ENCODE peak calls at places on chromosome 17, in four cellular contexts. R, O, Z and K are unnamed samples.

GRCh38 chr17:20156196-20157077 is 147.3 kb downstream of the SPECC1 start:
- DNase-seq in R (no peak), O (no peak), Z (peak; percentile 28), K (no peak)

GRCh38 chr17:42285346-42286050 is 2.8 kb upstream of the STAT5A start:
- DNase-seq in Z (no peak), O (peak; percentile 52), R (no peak), K (no peak)

GRCh38 chr17:32211671-32212070 is 54.0 kb upstream of the RHBDL3 start:
- DNase-seq in R (no peak), O (no peak), Z (no peak), K (no peak)

GRCh38 chr17:7774037-7774659 is 56.6 kb downstream of the DNAH2 start:
- DNase-seq in O (no peak), Z (no peak), R (no peak), K (peak; percentile 32)

GRCh38 chr17:79202476-79202875 is 127.9 kb downstream of the ENGASE start:
- DNase-seq in O (no peak), Z (no peak), R (no peak), K (peak; percentile 32)

GRCh38 chr17:20010099-20010863 is 1.1 kb downstream of the SPECC1 start:
- DNase-seq in O (no peak), R (peak; percentile 45), Z (peak; percentile 20), K (peak; percentile 6)

GRCh38 chr17:48724241-48725004 is 1.4 kb downstream of the PRAC2 start:
- DNase-seq in O (peak; percentile 91), R (peak; percentile 86), Z (peak; percentile 85), K (peak; percentile 89)

GRCh38 chr17:29584452-29585079 is 4.9 kb downstream of the GIT1 start:
- DNase-seq in Z (peak; percentile 58), O (no peak), R (peak; percentile 63), K (no peak)

GRCh38 chr17:11896199-11896598 is 101.1 kb downstream of the ZNF18 start:
- DNase-seq in Z (no peak), R (no peak), O (no peak), K (no peak)

GRCh38 chr17:68709995-68710780 is 109.0 kb upstream of the FAM20A start:
- DNase-seq in O (no peak), Z (no peak), R (no peak), K (no peak)

GRCh38 chr17:27532269-27533067 is 76.2 kb downstream of the KSR1 start:
- DNase-seq in R (no peak), Z (no peak), O (peak; percentile 77), K (no peak)

GRCh38 chr17:1076982-1077302 is 80.0 kb downstream of the TIMM22 start:
- DNase-seq in O (no peak), Z (no peak), R (no peak), K (no peak)

GRCh38 chr17:2595736-2596135 is 2.3 kb downstream of the PAFAH1B1 start:
- DNase-seq in R (no peak), Z (no peak), O (no peak), K (no peak)

GRCh38 chr17:5282639-5283217 is 644 bp downstream of the RABEP1 start:
- DNase-seq in R (peak; percentile 30), Z (peak; percentile 38), O (no peak), K (peak; percentile 22)

GRCh38 chr17:77247048-77247541 is 106.3 kb downstream of the SEC14L1 start:
- DNase-seq in O (peak; percentile 91), R (peak; percentile 89), Z (peak; percentile 90), K (peak; percentile 92)

GRCh38 chr17:77435272-77436057 is 294.7 kb downstream of the SEC14L1 start:
- DNase-seq in R (no peak), O (no peak), Z (no peak), K (no peak)

GRCh38 chr17:27569884-27570577 is 61.0 kb upstream of the LGALS9 start:
- DNase-seq in O (no peak), R (no peak), Z (no peak), K (no peak)

GRCh38 chr17:82418001-82418986 is at the start of the genes HEXD and OGFOD3:
- DNase-seq in Z (peak; percentile 85), R (peak; percentile 90), O (peak; percentile 86), K (peak; percentile 88)
- H3K4me1 ChIP-seq in Z (peaks cover 3% of the 10 kb centered on the region), R (peaks cover 3% of the 10 kb centered on the region), O (peaks cover 15% of the 10 kb centered on the region), K (peaks cover 2% of the 10 kb centered on the region)

DNA sequence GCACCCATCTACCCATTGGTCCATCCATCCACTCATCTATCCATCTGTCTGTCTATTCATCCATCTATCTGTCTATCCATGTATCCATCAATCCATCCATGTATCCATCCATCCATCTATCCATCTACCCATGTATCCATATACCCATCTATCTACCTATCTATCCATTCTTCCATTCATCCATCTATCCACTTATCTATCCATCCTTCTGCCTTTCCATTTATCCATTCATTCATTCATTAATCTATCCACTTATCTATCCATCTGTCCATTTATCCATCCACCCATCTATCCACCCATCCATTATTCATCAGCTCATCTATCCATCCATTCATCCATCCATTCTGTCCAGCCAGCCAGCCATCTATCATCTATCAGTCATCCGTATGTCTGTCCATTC is 21.5 kb downstream of the TRIM25 start:
- DNase-seq in O (no peak), Z (no peak), R (no peak), K (no peak)
- H3K9me3 ChIP-seq in O (no peaks in the 10 kb centered on the region), Z (peaks cover 4% of the 10 kb centered on the region), R (peaks cover 14% of the 10 kb centered on the region), K (no peaks in the 10 kb centered on the region)

DNA sequence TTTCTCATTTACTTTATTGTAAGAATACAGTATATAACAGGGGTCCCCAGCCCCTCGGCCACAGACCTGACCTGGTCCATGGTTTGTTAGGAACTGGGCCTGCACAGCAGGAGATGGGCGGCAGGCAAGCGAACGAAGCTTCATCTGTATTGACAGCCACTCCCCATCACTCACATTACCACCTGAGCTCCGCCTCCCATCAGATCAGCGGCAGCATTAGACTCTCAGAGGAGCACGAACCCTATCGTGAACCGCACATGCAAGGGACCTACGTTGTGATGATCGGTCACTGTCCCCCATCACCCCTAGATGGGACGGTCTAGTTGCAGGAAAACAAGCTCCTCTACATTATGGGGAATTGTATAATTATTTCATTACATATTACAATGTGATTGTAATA is 410.6 kb downstream of the SLC39A11 start:
- DNase-seq in Z (no peak), R (no peak), O (no peak), K (no peak)
- H3K4me1 ChIP-seq in Z (no peaks in the 10 kb centered on the region), R (no peaks in the 10 kb centered on the region), O (no peaks in the 10 kb centered on the region), K (peaks cover 15% of the 10 kb centered on the region)

GRCh38 chr17:81233811-81234505 is 4.9 kb downstream of the TEPSIN start:
- DNase-seq in O (no peak), Z (peak; percentile 12), R (no peak), K (no peak)
- H3K9me3 ChIP-seq in O (no peaks in the 10 kb centered on the region), Z (no peaks in the 10 kb centered on the region), R (no peaks in the 10 kb centered on the region), K (no peaks in the 10 kb centered on the region)

GRCh38 chr17:50580636-50581035 is 20.1 kb downstream of the CACNA1G start:
- DNase-seq in Z (no peak), R (no peak), O (no peak), K (no peak)
- H3K4me1 ChIP-seq in Z (no peaks in the 10 kb centered on the region), R (no peaks in the 10 kb centered on the region), O (no peaks in the 10 kb centered on the region), K (peaks cover 3% of the 10 kb centered on the region)

GRCh38 chr17:21542070-21542469 is 150.3 kb upstream of the KCNJ18 start:
- DNase-seq in Z (no peak), O (no peak), R (no peak), K (no peak)
- H3K9me3 ChIP-seq in Z (peaks cover 12% of the 10 kb centered on the region), O (peaks cover 2% of the 10 kb centered on the region), R (peaks cover 26% of the 10 kb centered on the region), K (no peaks in the 10 kb centered on the region)